ENCODE peak calls at places on chromosome 6, in ten cellular contexts. A, S, F, E, U, J, K, Y, W and O are unnamed samples.

GRCh38 chr6:148997863-148998262 is 251.0 kb downstream of the UST start:
- DNase-seq in W (peak), S (no peak), U (no peak), E (peak), F (no peak), Y (no peak), A (no peak), K (no peak), J (no peak), O (no peak)

GRCh38 chr6:112480551-112480950 is 133.4 kb downstream of the RFPL4B start:
- DNase-seq in E (no peak), W (no peak), A (no peak), Y (no peak), U (no peak), S (no peak), J (peak), K (no peak), F (no peak), O (no peak)

GRCh38 chr6:135182993-135183531 is 2.0 kb downstream of the MYB start:
- DNase-seq in W (no peak), U (peak), F (peak), A (peak), E (peak), K (peak), Y (no peak), S (peak), J (no peak), O (no peak)

GRCh38 chr6:48560408-48560807 is 449.4 kb upstream of the PTCHD4 start:
- DNase-seq in Y (no peak), U (no peak), K (no peak), J (peak), E (peak), W (peak), S (no peak), A (no peak), F (no peak), O (no peak)

GRCh38 chr6:56387621-56388413 is 140.4 kb upstream of the COL21A1 start:
- DNase-seq in E (no peak), A (peak), W (no peak), Y (no peak), U (no peak), K (no peak), S (peak), F (no peak), J (peak), O (no peak)

GRCh38 chr6:135913785-135914184 is 62.3 kb downstream of the PDE7B start:
- DNase-seq in Y (no peak), W (no peak), K (no peak), S (no peak), U (no peak), J (no peak), A (no peak), F (no peak), E (no peak), O (no peak)

GRCh38 chr6:34152042-34152524 is 6.2 kb upstream of the GRM4 start:
- DNase-seq in W (no peak), S (no peak), A (no peak), U (peak), F (no peak), K (no peak), E (no peak), Y (peak), J (no peak), O (no peak)

GRCh38 chr6:43963877-43964658 is 163.2 kb downstream of the MRPL14 start:
- DNase-seq in W (no peak), K (no peak), E (no peak), A (no peak), F (no peak), S (no peak), J (no peak), Y (no peak), U (no peak), O (no peak)

GRCh38 chr6:125779924-125780539 is 10.7 kb upstream of the NCOA7 start:
- DNase-seq in S (peak), E (peak), A (peak), K (peak), Y (peak), J (peak), W (peak), F (peak), U (peak), O (peak)

GRCh38 chr6:42899871-42900270 is 16.0 kb upstream of the PTCRA start:
- DNase-seq in U (no peak), Y (no peak), S (no peak), K (no peak), E (no peak), W (no peak), F (no peak), A (no peak), J (no peak), O (no peak)

GRCh38 chr6:170030284-170031095 is 260.4 kb downstream of the DLL1 start:
- DNase-seq in W (no peak), U (peak), A (no peak), S (no peak), Y (peak), K (no peak), E (no peak), J (no peak), F (no peak), O (no peak)

GRCh38 chr6:32109114-32109764 is at the start of gene TNXB:
- DNase-seq in F (no peak), K (no peak), U (no peak), S (peak), A (no peak), E (no peak), J (no peak), W (no peak), Y (peak), O (no peak)

GRCh38 chr6:69696273-69696672 is 100.5 kb downstream of the LMBRD1 start:
- DNase-seq in E (no peak), U (no peak), K (no peak), S (no peak), F (no peak), Y (no peak), J (peak), A (no peak), W (no peak), O (no peak)

GRCh38 chr6:53302678-53303360 is 45.9 kb downstream of the ELOVL5 start:
- DNase-seq in A (no peak), W (peak), S (peak), J (peak), F (no peak), K (no peak), E (peak), Y (no peak), U (no peak), O (no peak)

GRCh38 chr6:138970856-138971425 is 17.1 kb downstream of the REPS1 start:
- DNase-seq in J (peak), E (peak), S (no peak), K (no peak), W (peak), A (no peak), Y (no peak), U (no peak), F (no peak), O (no peak)

GRCh38 chr6:80363501-80363900 is 257.0 kb downstream of the BCKDHB start:
- DNase-seq in J (no peak), K (no peak), Y (no peak), F (no peak), E (no peak), W (peak), S (no peak), U (no peak), A (no peak), O (no peak)

GRCh38 chr6:25456656-25457055 is 177.5 kb downstream of the CARMIL1 start:
- DNase-seq in W (no peak), E (no peak), A (no peak), K (no peak), J (no peak), F (no peak), S (no peak), Y (no peak), U (no peak), O (no peak)

GRCh38 chr6:111683749-111684267 is 78.1 kb upstream of the TRAF3IP2 start:
- DNase-seq in K (no peak), E (no peak), S (no peak), F (no peak), W (peak), A (no peak), Y (no peak), J (no peak), U (peak), O (no peak)

GRCh38 chr6:75409928-75410327 is 83.7 kb downstream of the FILIP1 start:
- DNase-seq in W (no peak), K (no peak), S (peak), U (no peak), E (no peak), A (no peak), Y (no peak), F (no peak), J (peak), O (no peak)

GRCh38 chr6:109055771-109056235 is 38.8 kb downstream of the SESN1 start:
- DNase-seq in J (peak), W (peak), K (no peak), S (no peak), E (no peak), Y (no peak), U (no peak), A (no peak), F (no peak), O (no peak)

GRCh38 chr6:35687658-35688604 is 784 bp downstream of the FKBP5 start:
- DNase-seq in F (peak), S (peak), Y (peak), U (peak), A (peak), J (peak), W (peak), E (no peak), K (peak), O (peak)

GRCh38 chr6:57283096-57283495 is 34.3 kb upstream of the PRIM2 start:
- DNase-seq in K (no peak), J (no peak), S (no peak), U (no peak), Y (no peak), E (no peak), F (no peak), A (no peak), W (no peak), O (no peak)

GRCh38 chr6:168353041-168353440 is 33.5 kb upstream of the DACT2 start:
- DNase-seq in K (no peak), W (no peak), Y (no peak), S (no peak), A (no peak), J (no peak), E (no peak), F (no peak), U (no peak), O (no peak)